ENCODE peak calls at places on chromosomes 16 and 17, in eight cellular contexts. G is activated CD8-positive, alpha-beta T cell treated with anti-CD3 and anti-CD28 coated beads for 36 hours; Y is stimulated activated naive CD8-positive, alpha-beta T cell treated with anti-CD3 and anti-CD28 coated beads, Interleukin-15, Interleukin-2, amounts not matched to agents 100 U/mL and 50 U/mL, for 24 hours; H is skeletal muscle cell; M is adrenal gland; Q is stimulated activated CD4-positive, alpha-beta T cell treated with anti-CD3 and anti-CD28 coated beads, Interleukin-4, amount 100 ng/mL, for 24 hours; S is iris pigment epithelial cell; J is nucleus accumbens. T is an unnamed sample.

GRCh38 chr17:18079543-18079942 is 8.2 kb upstream of the DRG2 start:
- DNase-seq in G (no peak), Y (no peak), H (no peak), M (no peak), Q (no peak), S (no peak), J (no peak), T (no peak)

GRCh38 chr16:80403871-80404270 is 136.9 kb upstream of the DYNLRB2 start:
- DNase-seq in G (no peak), Y (no peak), H (no peak), M (no peak), Q (no peak), S (no peak), J (no peak), T (no peak)

GRCh38 chr16:25157476-25157875 is 45.9 kb downstream of the LCMT1 start:
- DNase-seq in G (no peak), Y (no peak), H (no peak), M (no peak), Q (no peak), S (no peak), J (no peak), T (no peak)

GRCh38 chr17:72730091-72730490 is 362.4 kb downstream of the SLC39A11 start:
- DNase-seq in G (no peak), Y (no peak), H (no peak), M (no peak), Q (no peak), S (peak; percentile 53), J (no peak), T (no peak)

GRCh38 chr17:80277751-80278671 is 17.4 kb downstream of the RNF213 start:
- DNase-seq in G (no peak), Y (no peak), H (no peak), M (no peak), Q (no peak), S (peak; percentile 35), J (no peak), T (no peak)

GRCh38 chr17:9677411-9677810 is 32.1 kb downstream of the USP43 start:
- DNase-seq in G (no peak), Y (no peak), H (no peak), M (no peak), Q (no peak), S (no peak), J (no peak), T (no peak)

GRCh38 chr16:86897486-86897885 is 319.1 kb downstream of the FOXL1 start:
- DNase-seq in G (no peak), Y (no peak), H (no peak), M (no peak), Q (no peak), S (no peak), J (no peak), T (no peak)

GRCh38 chr17:3771140-3771539 is 29.8 kb downstream of the ITGAE start:
- DNase-seq in G (peak; percentile 60), Y (no peak), H (no peak), M (no peak), Q (no peak), S (no peak), J (no peak), T (no peak)

GRCh38 chr17:62790554-62790953 is 17.6 kb downstream of the MARCHF10 start:
- DNase-seq in G (no peak), Y (no peak), H (peak; percentile 75), M (no peak), Q (no peak), S (peak; percentile 91), J (no peak), T (no peak)

GRCh38 chr17:8046929-8047768 is 8.3 kb downstream of the ALOX15B start:
- DNase-seq in G (no peak), Y (no peak), H (no peak), M (no peak), Q (no peak), S (no peak), J (no peak), T (no peak)